ENCODE peak calls at places on chromosomes 1 and 21, in ten cellular contexts. One of them, this sample, is unnamed.

GRCh38 chr1:167627615-167627864 is 2.5 kb upstream of the RCSD1 start:
- DNase-seq in HFF-Myc: no peak
- DNase-seq in stimulated activated CD4-positive, alpha-beta T cell treated with anti-CD3 and anti-CD28 coated beads, Interleukin-2, amount 100 ng/mL, for 48 hours: no peak
- DNase-seq in SK-N-DZ: no peak
- DNase-seq in fibroblast of lung: no peak
- DNase-seq in NCI-H1105 treated with DMSO at 0.1 percent for 48 hours: no peak
- DNase-seq in nucleus accumbens: no peak
- DNase-seq in activated CD4-positive, alpha-beta T cell treated with anti-CD3 and anti-CD28 coated beads, Interleukin-2, amount 10 ng/mL, durations not matched to agents 7 days and 5 days: peak; percentile 22
- DNase-seq in occipital lobe: no peak
- DNase-seq in C1 segment of cervical spinal cord: no peak
- DNase-seq in this sample: no peak

GRCh38 chr1:77513839-77514763 is 168.4 kb downstream of the ZZZ3 start:
- DNase-seq in nucleus accumbens: peak; percentile 36
- DNase-seq in HFF-Myc: peak; percentile 73
- DNase-seq in NCI-H1105 treated with DMSO at 0.1 percent for 48 hours: no peak
- DNase-seq in fibroblast of lung: peak; percentile 90
- DNase-seq in C1 segment of cervical spinal cord: peak; percentile 43
- DNase-seq in SK-N-DZ: no peak
- DNase-seq in occipital lobe: peak; percentile 52
- DNase-seq in stimulated activated CD4-positive, alpha-beta T cell treated with anti-CD3 and anti-CD28 coated beads, Interleukin-2, amount 100 ng/mL, for 48 hours: no peak
- DNase-seq in activated CD4-positive, alpha-beta T cell treated with anti-CD3 and anti-CD28 coated beads, Interleukin-2, amount 10 ng/mL, durations not matched to agents 7 days and 5 days: no peak
- DNase-seq in this sample: peak; percentile 9

GRCh38 chr1:45093334-45093733 is 81.3 kb downstream of the UROD start:
- DNase-seq in SK-N-DZ: no peak
- DNase-seq in C1 segment of cervical spinal cord: no peak
- DNase-seq in stimulated activated CD4-positive, alpha-beta T cell treated with anti-CD3 and anti-CD28 coated beads, Interleukin-2, amount 100 ng/mL, for 48 hours: no peak
- DNase-seq in fibroblast of lung: no peak
- DNase-seq in activated CD4-positive, alpha-beta T cell treated with anti-CD3 and anti-CD28 coated beads, Interleukin-2, amount 10 ng/mL, durations not matched to agents 7 days and 5 days: no peak
- DNase-seq in HFF-Myc: no peak
- DNase-seq in NCI-H1105 treated with DMSO at 0.1 percent for 48 hours: no peak
- DNase-seq in occipital lobe: no peak
- DNase-seq in nucleus accumbens: no peak
- DNase-seq in this sample: no peak

GRCh38 chr21:38798481-38798882 is 7.2 kb upstream of the ETS2 start:
- DNase-seq in HFF-Myc: no peak
- DNase-seq in NCI-H1105 treated with DMSO at 0.1 percent for 48 hours: peak; percentile 35
- DNase-seq in occipital lobe: no peak
- DNase-seq in SK-N-DZ: no peak
- DNase-seq in stimulated activated CD4-positive, alpha-beta T cell treated with anti-CD3 and anti-CD28 coated beads, Interleukin-2, amount 100 ng/mL, for 48 hours: no peak
- DNase-seq in nucleus accumbens: no peak
- DNase-seq in fibroblast of lung: peak; percentile 74
- DNase-seq in C1 segment of cervical spinal cord: no peak
- DNase-seq in activated CD4-positive, alpha-beta T cell treated with anti-CD3 and anti-CD28 coated beads, Interleukin-2, amount 10 ng/mL, durations not matched to agents 7 days and 5 days: no peak
- DNase-seq in this sample: no peak

GRCh38 chr1:244020086-244020485 is 31.0 kb upstream of the ZBTB18 start:
- DNase-seq in C1 segment of cervical spinal cord: no peak
- DNase-seq in nucleus accumbens: no peak
- DNase-seq in activated CD4-positive, alpha-beta T cell treated with anti-CD3 and anti-CD28 coated beads, Interleukin-2, amount 10 ng/mL, durations not matched to agents 7 days and 5 days: no peak
- DNase-seq in HFF-Myc: no peak
- DNase-seq in NCI-H1105 treated with DMSO at 0.1 percent for 48 hours: no peak
- DNase-seq in stimulated activated CD4-positive, alpha-beta T cell treated with anti-CD3 and anti-CD28 coated beads, Interleukin-2, amount 100 ng/mL, for 48 hours: no peak
- DNase-seq in occipital lobe: no peak
- DNase-seq in fibroblast of lung: no peak
- DNase-seq in SK-N-DZ: no peak
- DNase-seq in this sample: no peak

GRCh38 chr1:219299420-219299819 is 125.7 kb downstream of the LYPLAL1 start:
- DNase-seq in HFF-Myc: no peak
- DNase-seq in fibroblast of lung: peak; percentile 90
- DNase-seq in stimulated activated CD4-positive, alpha-beta T cell treated with anti-CD3 and anti-CD28 coated beads, Interleukin-2, amount 100 ng/mL, for 48 hours: no peak
- DNase-seq in nucleus accumbens: no peak
- DNase-seq in NCI-H1105 treated with DMSO at 0.1 percent for 48 hours: no peak
- DNase-seq in activated CD4-positive, alpha-beta T cell treated with anti-CD3 and anti-CD28 coated beads, Interleukin-2, amount 10 ng/mL, durations not matched to agents 7 days and 5 days: no peak
- DNase-seq in C1 segment of cervical spinal cord: no peak
- DNase-seq in occipital lobe: no peak
- DNase-seq in SK-N-DZ: no peak
- DNase-seq in this sample: no peak

GRCh38 chr1:83998599-83999315 is at the start of gene TTLL7:
- DNase-seq in C1 segment of cervical spinal cord: peak; percentile 85
- DNase-seq in nucleus accumbens: peak; percentile 88
- DNase-seq in HFF-Myc: no peak
- DNase-seq in NCI-H1105 treated with DMSO at 0.1 percent for 48 hours: peak; percentile 96
- DNase-seq in stimulated activated CD4-positive, alpha-beta T cell treated with anti-CD3 and anti-CD28 coated beads, Interleukin-2, amount 100 ng/mL, for 48 hours: peak; percentile 60
- DNase-seq in occipital lobe: peak; percentile 86
- DNase-seq in SK-N-DZ: peak; percentile 84
- DNase-seq in activated CD4-positive, alpha-beta T cell treated with anti-CD3 and anti-CD28 coated beads, Interleukin-2, amount 10 ng/mL, durations not matched to agents 7 days and 5 days: peak; percentile 63
- DNase-seq in fibroblast of lung: peak; percentile 73
- DNase-seq in this sample: peak; percentile 48

GRCh38 chr1:228145498-228146425 is 4.0 kb upstream of the GJC2 start:
- DNase-seq in occipital lobe: no peak
- DNase-seq in stimulated activated CD4-positive, alpha-beta T cell treated with anti-CD3 and anti-CD28 coated beads, Interleukin-2, amount 100 ng/mL, for 48 hours: no peak
- DNase-seq in nucleus accumbens: no peak
- DNase-seq in activated CD4-positive, alpha-beta T cell treated with anti-CD3 and anti-CD28 coated beads, Interleukin-2, amount 10 ng/mL, durations not matched to agents 7 days and 5 days: no peak
- DNase-seq in C1 segment of cervical spinal cord: no peak
- DNase-seq in fibroblast of lung: no peak
- DNase-seq in HFF-Myc: no peak
- DNase-seq in SK-N-DZ: no peak
- DNase-seq in NCI-H1105 treated with DMSO at 0.1 percent for 48 hours: no peak
- DNase-seq in this sample: no peak

GRCh38 chr1:207004931-207005830 is 27.4 kb downstream of the C1orf116 start:
- DNase-seq in SK-N-DZ: peak; percentile 35
- DNase-seq in nucleus accumbens: no peak
- DNase-seq in stimulated activated CD4-positive, alpha-beta T cell treated with anti-CD3 and anti-CD28 coated beads, Interleukin-2, amount 100 ng/mL, for 48 hours: peak; percentile 22
- DNase-seq in NCI-H1105 treated with DMSO at 0.1 percent for 48 hours: peak; percentile 29
- DNase-seq in HFF-Myc: peak; percentile 59
- DNase-seq in fibroblast of lung: peak; percentile 80
- DNase-seq in C1 segment of cervical spinal cord: no peak
- DNase-seq in occipital lobe: no peak
- DNase-seq in activated CD4-positive, alpha-beta T cell treated with anti-CD3 and anti-CD28 coated beads, Interleukin-2, amount 10 ng/mL, durations not matched to agents 7 days and 5 days: peak; percentile 54
- DNase-seq in this sample: peak; percentile 56

GRCh38 chr1:21906173-21907078 is 30.7 kb downstream of the HSPG2 start:
- DNase-seq in occipital lobe: no peak
- DNase-seq in NCI-H1105 treated with DMSO at 0.1 percent for 48 hours: no peak
- DNase-seq in HFF-Myc: no peak
- DNase-seq in fibroblast of lung: no peak
- DNase-seq in C1 segment of cervical spinal cord: no peak
- DNase-seq in SK-N-DZ: no peak
- DNase-seq in activated CD4-positive, alpha-beta T cell treated with anti-CD3 and anti-CD28 coated beads, Interleukin-2, amount 10 ng/mL, durations not matched to agents 7 days and 5 days: no peak
- DNase-seq in stimulated activated CD4-positive, alpha-beta T cell treated with anti-CD3 and anti-CD28 coated beads, Interleukin-2, amount 100 ng/mL, for 48 hours: no peak
- DNase-seq in nucleus accumbens: no peak
- DNase-seq in this sample: no peak

GRCh38 chr1:8899046-8899445 is 20.6 kb upstream of the ENO1 start:
- DNase-seq in SK-N-DZ: no peak
- DNase-seq in fibroblast of lung: no peak
- DNase-seq in nucleus accumbens: no peak
- DNase-seq in NCI-H1105 treated with DMSO at 0.1 percent for 48 hours: no peak
- DNase-seq in occipital lobe: no peak
- DNase-seq in HFF-Myc: no peak
- DNase-seq in stimulated activated CD4-positive, alpha-beta T cell treated with anti-CD3 and anti-CD28 coated beads, Interleukin-2, amount 100 ng/mL, for 48 hours: no peak
- DNase-seq in C1 segment of cervical spinal cord: no peak
- DNase-seq in activated CD4-positive, alpha-beta T cell treated with anti-CD3 and anti-CD28 coated beads, Interleukin-2, amount 10 ng/mL, durations not matched to agents 7 days and 5 days: no peak
- DNase-seq in this sample: no peak

GRCh38 chr1:23910144-23910543 is 3.0 kb downstream of the CNR2 start:
- DNase-seq in activated CD4-positive, alpha-beta T cell treated with anti-CD3 and anti-CD28 coated beads, Interleukin-2, amount 10 ng/mL, durations not matched to agents 7 days and 5 days: no peak
- DNase-seq in nucleus accumbens: no peak
- DNase-seq in NCI-H1105 treated with DMSO at 0.1 percent for 48 hours: no peak
- DNase-seq in fibroblast of lung: no peak
- DNase-seq in SK-N-DZ: no peak
- DNase-seq in HFF-Myc: no peak
- DNase-seq in C1 segment of cervical spinal cord: no peak
- DNase-seq in stimulated activated CD4-positive, alpha-beta T cell treated with anti-CD3 and anti-CD28 coated beads, Interleukin-2, amount 100 ng/mL, for 48 hours: no peak
- DNase-seq in occipital lobe: no peak
- DNase-seq in this sample: no peak